ENCODE peak calls at places on chromosome 22, in five cellular contexts. I, M, L, N and X are unnamed samples.

GRCh38 chr22:19194751-19195536 is 16.4 kb upstream of the SLC25A1 start:
- DNase-seq in M (no peak), N (no peak), I (no peak), L (no peak), X (no peak)

GRCh38 chr22:19527321-19527721 is 3.1 kb upstream of the CLDN5 start:
- DNase-seq in N (no peak), M (no peak), L (no peak), I (no peak), X (no peak)

GRCh38 chr22:44740307-44740706 is 12.1 kb upstream of the ARHGAP8 start:
- DNase-seq in L (no peak), M (no peak), I (no peak), N (no peak), X (no peak)

GRCh38 chr22:28822930-28823481 is 22.6 kb upstream of the XBP1 start:
- DNase-seq in I (no peak), L (peak; percentile 87), N (no peak), M (no peak), X (peak; percentile 53)

GRCh38 chr22:35301370-35301874 is 1.7 kb downstream of the TOM1 start:
- DNase-seq in L (peak; percentile 71), N (peak; percentile 44), I (peak; percentile 69), M (no peak), X (no peak)

GRCh38 chr22:39311592-39312400 is 7.6 kb downstream of the RPL3 start:
- DNase-seq in N (no peak), I (no peak), M (peak; percentile 76), L (no peak), X (no peak)

GRCh38 chr22:19395276-19395675 is 36.3 kb downstream of the HIRA start:
- DNase-seq in L (no peak), N (no peak), M (no peak), I (no peak), X (no peak)

GRCh38 chr22:50192056-50192824 is 6.5 kb downstream of the TRABD start:
- DNase-seq in L (peak; percentile 65), M (no peak), I (no peak), N (no peak), X (no peak)

GRCh38 chr22:49738006-49738405 is 89.7 kb downstream of the BRD1 start:
- DNase-seq in L (no peak), I (no peak), M (no peak), N (no peak), X (no peak)

GRCh38 chr22:30277547-30278344 is 11.1 kb upstream of the OSM start:
- DNase-seq in N (no peak), L (peak; percentile 53), I (peak; percentile 31), M (no peak), X (no peak)

GRCh38 chr22:43956805-43957463 is 1.7 kb downstream of the SAMM50 start:
- DNase-seq in L (no peak), I (no peak), N (no peak), M (no peak), X (no peak)

GRCh38 chr22:30717331-30717921 is 22.8 kb downstream of the OSBP2 start:
- DNase-seq in N (no peak), L (no peak), I (peak; percentile 26), M (no peak), X (no peak)

GRCh38 chr22:17368144-17368726 is 1.0 kb upstream of the CECR2 start:
- DNase-seq in I (no peak), N (no peak), L (no peak), M (no peak), X (no peak)

GRCh38 chr22:17368727-17369552 is at the start of gene CECR2:
- DNase-seq in N (no peak), M (peak; percentile 84), L (peak; percentile 53), I (no peak), X (peak; percentile 58)

GRCh38 chr22:17369553-17370035 is 334 bp downstream of the CECR2 start:
- DNase-seq in N (no peak), I (no peak), L (peak; percentile 33), M (peak; percentile 71), X (no peak)

GRCh38 chr22:17366329-17366728 is 2.9 kb upstream of the CECR2 start:
- DNase-seq in L (no peak), I (no peak), M (no peak), N (no peak), X (no peak)

GRCh38 chr22:17366830-17367229 is 2.4 kb upstream of the CECR2 start:
- DNase-seq in L (no peak), I (no peak), M (peak; percentile 79), N (no peak), X (no peak)
- TF ChIP-seq CTCF in L (no peak), I (no peak), M (peak; percentile 72), N (no peak), X (no peak)

DNA sequence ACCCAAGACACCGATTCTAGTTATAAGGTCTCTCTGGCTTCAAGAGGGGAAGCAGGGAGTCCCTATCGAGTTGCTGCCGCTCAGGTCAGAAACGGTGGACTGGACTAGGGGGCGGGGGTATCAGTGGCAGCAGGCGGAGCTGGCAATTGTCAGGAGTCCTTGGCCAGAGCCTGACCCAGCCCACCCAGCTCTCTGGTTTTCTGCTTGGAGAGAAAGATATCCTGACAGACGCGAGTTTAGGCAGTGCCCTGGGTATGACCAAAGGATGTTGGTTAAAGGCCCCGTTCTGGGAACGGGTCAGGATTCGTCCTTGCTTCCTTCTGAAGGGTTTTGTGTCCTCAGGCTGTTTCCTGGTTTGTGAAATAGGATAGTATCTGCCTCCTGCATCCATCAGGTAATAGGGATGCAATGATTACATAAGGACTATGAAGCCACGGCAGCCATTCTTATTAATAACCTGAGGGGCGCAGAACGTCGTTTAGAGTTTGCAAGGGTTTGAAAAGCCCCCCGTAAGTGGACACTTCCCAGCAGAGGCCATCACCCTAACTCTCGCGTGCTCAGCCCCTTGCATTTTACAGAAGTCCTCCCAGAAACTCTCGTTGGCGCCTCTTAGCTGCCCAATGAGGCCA is 700 bp upstream of the DEPDC5 start:
- DNase-seq in M (peak; percentile 76), L (peak; percentile 42), I (peak; percentile 5), N (no peak), X (no peak)
- TF ChIP-seq CTCF in M (no peak), L (no peak), I (no peak), N (no peak), X (no peak)

GRCh38 chr22:47448231-47449035 is 686.0 kb downstream of the TBC1D22A start:
- DNase-seq in N (no peak), M (no peak), L (no peak), I (no peak), X (no peak)

GRCh38 chr22:47453049-47453448 is 690.6 kb downstream of the TBC1D22A start:
- DNase-seq in N (no peak), M (no peak), I (no peak), L (no peak), X (no peak)

GRCh38 chr22:47449508-47450270 is 687.2 kb downstream of the TBC1D22A start:
- DNase-seq in M (no peak), L (no peak), N (no peak), I (no peak), X (no peak)

GRCh38 chr22:47450876-47451475 is 688.5 kb downstream of the TBC1D22A start:
- DNase-seq in M (no peak), I (no peak), L (no peak), N (no peak), X (no peak)

DNA sequence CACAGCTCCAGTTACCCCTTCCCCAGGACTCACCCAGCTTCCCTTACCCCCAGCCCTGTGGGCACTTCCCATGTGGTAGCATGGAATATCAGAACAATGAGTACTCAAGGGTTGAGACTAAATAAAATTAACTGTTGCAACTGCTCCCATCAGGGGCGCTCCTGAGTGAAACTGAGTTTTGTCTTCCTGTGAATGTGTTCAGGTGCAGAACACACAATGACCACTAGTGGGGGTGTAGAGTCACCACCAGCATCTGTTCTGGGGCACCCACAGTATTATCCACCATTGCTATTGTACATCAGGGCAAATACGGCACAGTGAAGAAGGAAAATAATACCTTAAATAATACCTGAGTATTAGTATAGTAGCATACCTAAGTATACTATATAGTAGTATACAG is 689.7 kb downstream of the TBC1D22A start:
- DNase-seq in L (no peak), N (no peak), I (no peak), M (no peak), X (no peak)
- TF ChIP-seq CTCF in L (peak; percentile 16), N (no peak), I (peak; percentile 32), M (peak; percentile 12), X (no peak)

GRCh38 chr22:25853902-25854301 is 111.9 kb downstream of the MYO18B start:
- DNase-seq in M (no peak), L (no peak), I (no peak), N (no peak), X (no peak)
- TF ChIP-seq CTCF in M (no peak), L (no peak), I (no peak), N (no peak), X (no peak)

GRCh38 chr22:42280836-42281235 is 10.4 kb upstream of the TCF20 start:
- DNase-seq in N (no peak), I (no peak), L (no peak), M (no peak), X (peak; percentile 28)
- TF ChIP-seq CTCF in N (no peak), I (no peak), L (no peak), M (no peak), X (no peak)

GRCh38 chr22:24588370-24588755 is 4.5 kb downstream of the LRRC75B start:
- DNase-seq in L (peak; percentile 83), I (no peak), N (no peak), M (no peak), X (no peak)

GRCh38 chr22:24588756-24589481 is 4.0 kb downstream of the LRRC75B start:
- DNase-seq in M (no peak), I (no peak), L (no peak), N (no peak), X (no peak)

GRCh38 chr22:24587948-24588347 is 4.9 kb downstream of the LRRC75B start:
- DNase-seq in L (no peak), N (no peak), M (no peak), I (no peak), X (no peak)

GRCh38 chr22:24585927-24586546 is 6.8 kb downstream of the LRRC75B start:
- DNase-seq in N (no peak), I (no peak), M (no peak), L (no peak), X (no peak)

GRCh38 chr22:24587251-24587650 is 5.6 kb downstream of the LRRC75B start:
- DNase-seq in L (no peak), N (no peak), I (no peak), M (no peak), X (no peak)
- TF ChIP-seq CTCF in L (no peak), N (no peak), I (no peak), M (no peak), X (no peak)